ENCODE peak calls at places on chromosomes 12 and 14, in seven cellular contexts. N is stomach, Y is IMR-90, S is tibial nerve, W is ovary, Z is A549, C is HCT116. P is an unnamed sample.

GRCh38 chr12:116352315-116352835 is 74.9 kb upstream of the MED13L start:
- DNase-seq in N (no peak), Y (no peak), S (no peak), W (no peak), Z (no peak), C (no peak), P (no peak)

GRCh38 chr12:14257734-14258467 is 107.6 kb upstream of the ATF7IP start:
- DNase-seq in N (peak; percentile 95), Y (peak; percentile 100), S (peak; percentile 93), W (peak; percentile 95), Z (peak; percentile 94), C (peak; percentile 97), P (peak; percentile 97)

GRCh38 chr12:6494968-6495367 is 1.1 kb downstream of the NCAPD2 start:
- DNase-seq in N (no peak), Y (no peak), S (no peak), W (no peak), Z (no peak), C (no peak), P (no peak)

GRCh38 chr14:92252291-92252690 is 70.7 kb upstream of the SLC24A4 start:
- DNase-seq in N (no peak), Y (no peak), S (no peak), W (no peak), Z (no peak), C (no peak), P (no peak)

GRCh38 chr12:28569698-28570411 is 379.6 kb downstream of the CCDC91 start:
- DNase-seq in N (no peak), Y (peak; percentile 80), S (no peak), W (no peak), Z (peak; percentile 61), C (no peak), P (no peak)

GRCh38 chr14:64696355-64696844 is 7.8 kb upstream of the PLEKHG3 start:
- DNase-seq in N (no peak), Y (no peak), S (no peak), W (no peak), Z (no peak), C (no peak), P (no peak)

GRCh38 chr12:49198431-49199155 is 9.7 kb upstream of the TUBA1A start:
- DNase-seq in N (no peak), Y (peak; percentile 94), S (no peak), W (no peak), Z (no peak), C (no peak), P (no peak)

GRCh38 chr12:3304436-3305135 is 186.4 kb upstream of the PRMT8 start:
- DNase-seq in N (peak; percentile 46), Y (peak; percentile 85), S (no peak), W (no peak), Z (peak; percentile 41), C (peak; percentile 60), P (no peak)

GRCh38 chr14:50085570-50086315 is 30.6 kb downstream of the VCPKMT start:
- DNase-seq in N (no peak), Y (peak; percentile 77), S (no peak), W (no peak), Z (no peak), C (no peak), P (no peak)

GRCh38 chr12:132483612-132484011 is 6.3 kb upstream of the FBRSL1 start:
- DNase-seq in N (no peak), Y (no peak), S (no peak), W (no peak), Z (no peak), C (no peak), P (no peak)

GRCh38 chr12:62731378-62731710 is 203.6 kb downstream of the PPM1H start:
- DNase-seq in N (no peak), Y (peak; percentile 18), S (no peak), W (no peak), Z (no peak), C (no peak), P (no peak)

GRCh38 chr14:75831455-75831854 is 150.3 kb downstream of the TGFB3 start:
- DNase-seq in N (peak; percentile 93), Y (peak; percentile 76), S (peak; percentile 34), W (peak; percentile 72), Z (peak; percentile 5), C (no peak), P (no peak)

GRCh38 chr12:123120452-123121166 is 30.3 kb downstream of the PITPNM2 start:
- DNase-seq in N (no peak), Y (no peak), S (no peak), W (peak; percentile 49), Z (no peak), C (no peak), P (no peak)

GRCh38 chr14:72060460-72060859 is 128.2 kb downstream of the RGS6 start:
- DNase-seq in N (no peak), Y (no peak), S (no peak), W (no peak), Z (no peak), C (no peak), P (no peak)

GRCh38 chr14:72061718-72062117 is 129.5 kb downstream of the RGS6 start:
- DNase-seq in N (no peak), Y (no peak), S (no peak), W (no peak), Z (no peak), C (no peak), P (no peak)

GRCh38 chr14:72063761-72064282 is 131.6 kb downstream of the RGS6 start:
- DNase-seq in N (no peak), Y (no peak), S (no peak), W (no peak), Z (no peak), C (no peak), P (no peak)

GRCh38 chr14:72060917-72061316 is 128.7 kb downstream of the RGS6 start:
- DNase-seq in N (no peak), Y (no peak), S (no peak), W (no peak), Z (no peak), C (no peak), P (no peak)

GRCh38 chr14:72064501-72064900 is 132.3 kb downstream of the RGS6 start:
- DNase-seq in N (no peak), Y (no peak), S (no peak), W (no peak), Z (no peak), C (no peak), P (no peak)
- TF ChIP-seq POLR2A in N (no peak), Y (no peak), S (no peak), W (no peak), Z (no peak), C (no peak), P (no peak)

GRCh38 chr14:98867146-98867545 is 404.9 kb downstream of the BCL11B start:
- DNase-seq in N (no peak), Y (no peak), S (no peak), W (no peak), Z (no peak), C (no peak), P (no peak)
- H3K4me1 ChIP-seq in N (no peaks in the 10 kb centered on the region), Y (no peaks in the 10 kb centered on the region), S (no peaks in the 10 kb centered on the region), W (peaks cover 6% of the 10 kb centered on the region), Z (no peaks in the 10 kb centered on the region), C (no peaks in the 10 kb centered on the region), P (no peaks in the 10 kb centered on the region)

GRCh38 chr12:11727133-11727664 is 77.7 kb downstream of the ETV6 start:
- DNase-seq in N (no peak), Y (no peak), S (no peak), W (no peak), Z (no peak), C (no peak), P (no peak)

GRCh38 chr12:11729439-11730150 is 80.1 kb downstream of the ETV6 start:
- DNase-seq in N (no peak), Y (no peak), S (no peak), W (no peak), Z (no peak), C (no peak), P (no peak)

GRCh38 chr12:11730299-11731041 is 81.0 kb downstream of the ETV6 start:
- DNase-seq in N (peak; percentile 84), Y (no peak), S (no peak), W (no peak), Z (no peak), C (peak; percentile 12), P (no peak)

GRCh38 chr12:11728154-11728755 is 78.8 kb downstream of the ETV6 start:
- DNase-seq in N (no peak), Y (no peak), S (no peak), W (no peak), Z (no peak), C (no peak), P (no peak)

GRCh38 chr12:11729008-11729407 is 79.5 kb downstream of the ETV6 start:
- DNase-seq in N (peak; percentile 83), Y (no peak), S (no peak), W (no peak), Z (no peak), C (no peak), P (no peak)
- TF ChIP-seq POLR2A in N (no peak), Y (no peak), S (no peak), W (no peak), Z (no peak), C (no peak), P (no peak)

GRCh38 chr14:95476747-95477146 is 39.7 kb downstream of the SYNE3 start:
- DNase-seq in N (no peak), Y (no peak), S (no peak), W (no peak), Z (no peak), C (no peak), P (no peak)

GRCh38 chr14:95475540-95476240 is 40.8 kb downstream of the SYNE3 start:
- DNase-seq in N (no peak), Y (no peak), S (no peak), W (no peak), Z (no peak), C (no peak), P (no peak)

GRCh38 chr14:95474941-95475340 is 41.5 kb downstream of the SYNE3 start:
- DNase-seq in N (no peak), Y (no peak), S (no peak), W (no peak), Z (no peak), C (no peak), P (no peak)

GRCh38 chr14:95472819-95473251 is 43.6 kb downstream of the SYNE3 start:
- DNase-seq in N (no peak), Y (no peak), S (no peak), W (no peak), Z (no peak), C (no peak), P (no peak)

GRCh38 chr14:95474486-95474885 is 42.0 kb downstream of the SYNE3 start:
- DNase-seq in N (no peak), Y (no peak), S (no peak), W (no peak), Z (no peak), C (no peak), P (no peak)
- H3K4me1 ChIP-seq in N (peaks cover 1% of the 10 kb centered on the region), Y (peaks cover 2% of the 10 kb centered on the region), S (no peaks in the 10 kb centered on the region), W (peaks cover 3% of the 10 kb centered on the region), Z (no peaks in the 10 kb centered on the region), C (no peaks in the 10 kb centered on the region), P (peaks cover 60% of the 10 kb centered on the region)

GRCh38 chr12:126747530-126748149 is 1519.3 kb upstream of the TMEM132C start:
- DNase-seq in N (peak; percentile 47), Y (no peak), S (no peak), W (no peak), Z (peak; percentile 40), C (peak; percentile 16), P (no peak)
- TF ChIP-seq POLR2A in N (no peak), Y (no peak), S (no peak), W (no peak), Z (no peak), C (no peak), P (no peak)